ENCODE peak calls at places on chromosome 2, in four cellular contexts. Q, A, M and X are unnamed samples.

GRCh38 chr2:30334738-30335426 is 103.5 kb downstream of the LBH start:
- DNase-seq in Q (no peak), A (no peak), M (peak; percentile 26), X (no peak)

GRCh38 chr2:102604754-102605153 is 14.6 kb upstream of the SLC9A2 start:
- DNase-seq in Q (peak; percentile 33), A (no peak), M (peak; percentile 11), X (no peak)

GRCh38 chr2:108212671-108213070 is 27.1 kb upstream of the SULT1C3 start:
- DNase-seq in Q (no peak), A (no peak), M (no peak), X (no peak)

GRCh38 chr2:138432971-138433370 is 68.6 kb upstream of the SPOPL start:
- DNase-seq in Q (no peak), A (peak; percentile 45), M (no peak), X (no peak)

GRCh38 chr2:19879115-19879514 is 22.7 kb downstream of the TTC32 start:
- DNase-seq in Q (no peak), A (no peak), M (no peak), X (no peak)

GRCh38 chr2:85584354-85584856 is at the start of gene VAMP5:
- DNase-seq in Q (no peak), A (no peak), M (no peak), X (no peak)

GRCh38 chr2:232693344-232693743 is 3.8 kb upstream of the GIGYF2 start:
- DNase-seq in Q (no peak), A (no peak), M (no peak), X (no peak)

GRCh38 chr2:207395535-207396251 is 134.1 kb upstream of the CREB1 start:
- DNase-seq in Q (no peak), A (peak; percentile 50), M (no peak), X (no peak)

GRCh38 chr2:218229851-218230250 is 12.9 kb downstream of the ARPC2 start:
- DNase-seq in Q (no peak), A (no peak), M (peak; percentile 64), X (no peak)

GRCh38 chr2:148479388-148479787 is 165.2 kb upstream of the EPC2 start:
- DNase-seq in Q (no peak), A (no peak), M (no peak), X (no peak)

GRCh38 chr2:151051584-151052220 is 210.0 kb downstream of the RBM43 start:
- DNase-seq in Q (peak; percentile 57), A (peak; percentile 67), M (peak; percentile 55), X (no peak)

GRCh38 chr2:209556354-209556961 is 132.6 kb downstream of the MAP2 start:
- DNase-seq in Q (no peak), A (peak; percentile 59), M (peak; percentile 44), X (no peak)

GRCh38 chr2:74573747-74574562 is 19.4 kb downstream of the DOK1 start:
- DNase-seq in Q (no peak), A (peak; percentile 72), M (peak; percentile 78), X (no peak)

GRCh38 chr2:66872056-66872821 is 437.3 kb downstream of the MEIS1 start:
- DNase-seq in Q (no peak), A (peak; percentile 90), M (no peak), X (no peak)

GRCh38 chr2:205680067-205680466 is 2.2 kb upstream of the NRP2 start:
- DNase-seq in Q (peak; percentile 79), A (peak; percentile 92), M (peak; percentile 76), X (no peak)

GRCh38 chr2:230717595-230717994 is 5.0 kb downstream of the CAB39 start:
- DNase-seq in Q (no peak), A (no peak), M (no peak), X (no peak)

GRCh38 chr2:25349397-25349796 is 7.7 kb upstream of the DNMT3A start:
- DNase-seq in Q (no peak), A (peak; percentile 82), M (no peak), X (no peak)

GRCh38 chr2:72973566-72974435 is 56.5 kb downstream of the EMX1 start:
- DNase-seq in Q (peak; percentile 49), A (peak; percentile 58), M (peak; percentile 49), X (no peak)

GRCh38 chr2:127197475-127198385 is 22.4 kb downstream of the CYP27C1 start:
- DNase-seq in Q (peak; percentile 66), A (peak; percentile 50), M (peak; percentile 67), X (no peak)

GRCh38 chr2:10960606-10961489 is 49.1 kb downstream of the KCNF1 start:
- DNase-seq in Q (no peak), A (no peak), M (no peak), X (no peak)

GRCh38 chr2:130826419-130826818 is 10.3 kb upstream of the ARHGEF4 start:
- DNase-seq in Q (no peak), A (no peak), M (no peak), X (no peak)

DNA sequence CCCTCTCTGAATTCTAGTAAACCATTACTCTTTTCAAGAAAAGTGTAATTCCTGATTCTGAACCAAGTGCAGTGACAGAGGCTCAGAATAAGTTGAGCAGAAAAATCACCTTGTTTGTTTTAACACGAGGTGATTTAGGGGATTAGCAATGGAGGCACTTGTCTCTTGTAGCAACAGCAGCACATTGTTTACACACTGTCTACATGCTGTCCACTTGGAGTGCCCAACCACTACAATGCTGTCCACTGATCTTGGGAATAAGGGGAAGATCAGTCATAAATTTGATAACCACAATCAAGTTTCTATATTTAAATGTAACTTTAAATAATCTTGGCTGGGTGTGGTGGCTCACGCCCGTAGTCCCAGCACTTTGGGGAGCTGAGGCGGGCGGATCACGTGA is 13.9 kb upstream of the RMND5A start:
- DNase-seq in Q (no peak), A (no peak), M (no peak), X (no peak)
- TF ChIP-seq CTCF in Q (no peak), A (no peak), M (no peak), X (no peak)

GRCh38 chr2:6921321-6921922 is 4.2 kb downstream of the RNF144A start:
- DNase-seq in Q (peak; percentile 46), A (no peak), M (no peak), X (no peak)
- H3K27me3 ChIP-seq in Q (no peaks in the 10 kb centered on the region), A (peaks cover 13% of the 10 kb centered on the region), M (peaks cover 5% of the 10 kb centered on the region), X (peaks cover 6% of the 10 kb centered on the region)

GRCh38 chr2:197311521-197312033 is 997 bp upstream of the ANKRD44 start:
- DNase-seq in Q (no peak), A (no peak), M (no peak), X (no peak)
- H3K4me3 ChIP-seq in Q (no peak overlapping the region), A (no peak overlapping the region), M (peak overlapping the region; percentile 67), X (no peak overlapping the region)

GRCh38 chr2:106859498-106859897 is 26.5 kb downstream of the ST6GAL2 start:
- DNase-seq in Q (no peak), A (no peak), M (no peak), X (no peak)
- TF ChIP-seq CTCF in Q (no peak), A (no peak), M (no peak), X (no peak)